ENCODE peak calls at places on chromosome 5, in eight cellular contexts. One of them, this sample, is unnamed.
A peak's percentile ranks its signal among the peaks of the same experiment; 100 is the strongest.

GRCh38 chr5:115986358-115986757 is 24.1 kb downstream of the LVRN start:
- DNase-seq in bronchial epithelial cell: no peak
- DNase-seq in SK-N-SH: no peak
- DNase-seq in pancreas: no peak
- DNase-seq in mesothelial cell of epicardium: no peak
- DNase-seq in endothelial cell: no peak
- DNase-seq in A549: no peak
- DNase-seq in fibroblast of lung: peak; percentile 80
- DNase-seq in this sample: no peak

GRCh38 chr5:113268232-113268631 is 166.6 kb downstream of the TSSK1B start:
- DNase-seq in bronchial epithelial cell: peak; percentile 86
- DNase-seq in SK-N-SH: no peak
- DNase-seq in pancreas: no peak
- DNase-seq in mesothelial cell of epicardium: no peak
- DNase-seq in endothelial cell: no peak
- DNase-seq in A549: no peak
- DNase-seq in fibroblast of lung: no peak
- DNase-seq in this sample: no peak

GRCh38 chr5:72108200-72109050 is 1.1 kb downstream of the MAP1B start:
- DNase-seq in bronchial epithelial cell: peak; percentile 15
- DNase-seq in SK-N-SH: peak; percentile 82
- DNase-seq in pancreas: peak; percentile 71
- DNase-seq in mesothelial cell of epicardium: peak; percentile 74
- DNase-seq in endothelial cell: peak; percentile 78
- DNase-seq in A549: peak; percentile 70
- DNase-seq in fibroblast of lung: peak; percentile 79
- DNase-seq in this sample: peak; percentile 70

GRCh38 chr5:377326-377981 is 55.9 kb downstream of the AHRR start:
- DNase-seq in bronchial epithelial cell: no peak
- DNase-seq in SK-N-SH: no peak
- DNase-seq in pancreas: peak; percentile 38
- DNase-seq in mesothelial cell of epicardium: peak; percentile 25
- DNase-seq in endothelial cell: peak; percentile 1
- DNase-seq in A549: no peak
- DNase-seq in fibroblast of lung: no peak
- DNase-seq in this sample: no peak

GRCh38 chr5:2797160-2797559 is 45.7 kb upstream of the IRX2 start:
- DNase-seq in bronchial epithelial cell: no peak
- DNase-seq in SK-N-SH: no peak
- DNase-seq in pancreas: no peak
- DNase-seq in mesothelial cell of epicardium: no peak
- DNase-seq in endothelial cell: no peak
- DNase-seq in A549: no peak
- DNase-seq in fibroblast of lung: no peak
- DNase-seq in this sample: no peak

GRCh38 chr5:117680421-117680820 is 1105.8 kb upstream of the SEMA6A start:
- DNase-seq in bronchial epithelial cell: no peak
- DNase-seq in SK-N-SH: no peak
- DNase-seq in pancreas: no peak
- DNase-seq in mesothelial cell of epicardium: no peak
- DNase-seq in endothelial cell: no peak
- DNase-seq in A549: no peak
- DNase-seq in fibroblast of lung: no peak
- DNase-seq in this sample: no peak

GRCh38 chr5:107425541-107426031 is 245.2 kb downstream of the EFNA5 start:
- DNase-seq in bronchial epithelial cell: peak; percentile 89
- DNase-seq in SK-N-SH: no peak
- DNase-seq in pancreas: no peak
- DNase-seq in mesothelial cell of epicardium: no peak
- DNase-seq in endothelial cell: no peak
- DNase-seq in A549: peak; percentile 78
- DNase-seq in fibroblast of lung: peak; percentile 80
- DNase-seq in this sample: no peak

GRCh38 chr5:4531756-4532704 is 608.1 kb upstream of the ADAMTS16 start:
- DNase-seq in bronchial epithelial cell: no peak
- DNase-seq in SK-N-SH: no peak
- DNase-seq in pancreas: no peak
- DNase-seq in mesothelial cell of epicardium: no peak
- DNase-seq in endothelial cell: no peak
- DNase-seq in A549: no peak
- DNase-seq in fibroblast of lung: no peak
- DNase-seq in this sample: no peak

GRCh38 chr5:5461012-5461411 is 38.5 kb downstream of the ICE1 start:
- DNase-seq in bronchial epithelial cell: peak; percentile 15
- DNase-seq in SK-N-SH: no peak
- DNase-seq in pancreas: no peak
- DNase-seq in mesothelial cell of epicardium: no peak
- DNase-seq in endothelial cell: no peak
- DNase-seq in A549: no peak
- DNase-seq in fibroblast of lung: no peak
- DNase-seq in this sample: no peak

DNA sequence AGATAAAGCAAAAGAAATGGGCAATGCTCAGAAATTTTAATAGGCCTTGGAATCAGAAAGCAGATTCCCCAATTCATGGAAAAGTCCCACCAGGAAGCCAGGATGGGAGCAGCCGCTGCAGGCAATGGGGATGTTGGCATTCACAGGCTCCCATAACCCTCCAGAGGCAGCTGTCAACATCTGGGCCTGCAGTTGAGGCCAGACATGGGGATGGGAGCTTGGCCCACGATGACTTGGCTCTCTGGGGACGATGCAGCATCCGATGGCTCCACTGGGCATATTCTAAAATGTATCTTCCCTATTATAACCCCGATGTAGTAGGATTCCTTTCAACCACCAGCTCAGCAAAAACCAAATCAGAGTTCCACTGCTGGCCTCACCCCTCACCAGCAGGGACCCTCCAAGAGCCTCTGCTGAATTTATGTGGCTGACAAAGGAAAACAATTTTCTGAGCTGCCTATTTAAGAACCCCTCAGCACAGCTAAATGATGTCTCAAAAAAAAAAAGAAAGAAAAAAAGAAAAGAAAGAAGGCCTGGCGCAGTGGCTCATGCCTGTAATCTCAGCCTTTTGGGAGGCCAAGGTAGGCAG is 7.1 kb downstream of the SPRY4 start:
- DNase-seq in bronchial epithelial cell: no peak
- DNase-seq in SK-N-SH: no peak
- DNase-seq in pancreas: no peak
- DNase-seq in mesothelial cell of epicardium: no peak
- DNase-seq in endothelial cell: no peak
- DNase-seq in A549: no peak
- DNase-seq in fibroblast of lung: peak; percentile 62
- DNase-seq in this sample: no peak
- TF ChIP-seq CTCF in bronchial epithelial cell: no peak
- TF ChIP-seq CTCF in SK-N-SH: peak; percentile 41
- TF ChIP-seq CTCF in pancreas: no peak
- TF ChIP-seq CTCF in mesothelial cell of epicardium: no peak
- TF ChIP-seq CTCF in endothelial cell: no peak
- TF ChIP-seq CTCF in A549: no peak
- TF ChIP-seq CTCF in fibroblast of lung: peak; percentile 59
- TF ChIP-seq CTCF in this sample: peak; percentile 36

GRCh38 chr5:132478498-132478855 is 12.1 kb downstream of the IRF1 start:
- DNase-seq in bronchial epithelial cell: no peak
- DNase-seq in SK-N-SH: no peak
- DNase-seq in pancreas: no peak
- DNase-seq in mesothelial cell of epicardium: no peak
- DNase-seq in endothelial cell: no peak
- DNase-seq in A549: no peak
- DNase-seq in fibroblast of lung: no peak
- DNase-seq in this sample: no peak

GRCh38 chr5:132481243-132482211 is 9.0 kb downstream of the IRF1 start:
- DNase-seq in bronchial epithelial cell: no peak
- DNase-seq in SK-N-SH: no peak
- DNase-seq in pancreas: no peak
- DNase-seq in mesothelial cell of epicardium: no peak
- DNase-seq in endothelial cell: no peak
- DNase-seq in A549: no peak
- DNase-seq in fibroblast of lung: no peak
- DNase-seq in this sample: no peak

GRCh38 chr5:132479073-132479811 is 11.3 kb downstream of the IRF1 start:
- DNase-seq in bronchial epithelial cell: peak; percentile 66
- DNase-seq in SK-N-SH: no peak
- DNase-seq in pancreas: no peak
- DNase-seq in mesothelial cell of epicardium: no peak
- DNase-seq in endothelial cell: no peak
- DNase-seq in A549: no peak
- DNase-seq in fibroblast of lung: no peak
- DNase-seq in this sample: no peak

GRCh38 chr5:132480546-132481242 is 9.9 kb downstream of the IRF1 start:
- DNase-seq in bronchial epithelial cell: no peak
- DNase-seq in SK-N-SH: no peak
- DNase-seq in pancreas: no peak
- DNase-seq in mesothelial cell of epicardium: no peak
- DNase-seq in endothelial cell: no peak
- DNase-seq in A549: no peak
- DNase-seq in fibroblast of lung: no peak
- DNase-seq in this sample: no peak

GRCh38 chr5:132479812-132480441 is 10.6 kb downstream of the IRF1 start:
- DNase-seq in bronchial epithelial cell: no peak
- DNase-seq in SK-N-SH: no peak
- DNase-seq in pancreas: no peak
- DNase-seq in mesothelial cell of epicardium: no peak
- DNase-seq in endothelial cell: no peak
- DNase-seq in A549: no peak
- DNase-seq in fibroblast of lung: no peak
- DNase-seq in this sample: no peak
- TF ChIP-seq CTCF in bronchial epithelial cell: no peak
- TF ChIP-seq CTCF in SK-N-SH: no peak
- TF ChIP-seq CTCF in pancreas: no peak
- TF ChIP-seq CTCF in mesothelial cell of epicardium: no peak
- TF ChIP-seq CTCF in endothelial cell: no peak
- TF ChIP-seq CTCF in A549: no peak
- TF ChIP-seq CTCF in fibroblast of lung: peak; percentile 1
- TF ChIP-seq CTCF in this sample: no peak

GRCh38 chr5:140791111-140791510 is 3.5 kb upstream of the PCDHA2 start:
- DNase-seq in bronchial epithelial cell: no peak
- DNase-seq in SK-N-SH: no peak
- DNase-seq in pancreas: no peak
- DNase-seq in mesothelial cell of epicardium: no peak
- DNase-seq in endothelial cell: no peak
- DNase-seq in A549: no peak
- DNase-seq in fibroblast of lung: no peak
- DNase-seq in this sample: no peak

GRCh38 chr5:140795259-140795641 is 598 bp downstream of the PCDHA2 start:
- DNase-seq in bronchial epithelial cell: no peak
- DNase-seq in SK-N-SH: no peak
- DNase-seq in pancreas: no peak
- DNase-seq in mesothelial cell of epicardium: no peak
- DNase-seq in endothelial cell: peak; percentile 35
- DNase-seq in A549: peak; percentile 41
- DNase-seq in fibroblast of lung: no peak
- DNase-seq in this sample: no peak

GRCh38 chr5:140796718-140797095 is 2.1 kb downstream of the PCDHA2 start:
- DNase-seq in bronchial epithelial cell: no peak
- DNase-seq in SK-N-SH: no peak
- DNase-seq in pancreas: peak; percentile 40
- DNase-seq in mesothelial cell of epicardium: no peak
- DNase-seq in endothelial cell: no peak
- DNase-seq in A549: no peak
- DNase-seq in fibroblast of lung: no peak
- DNase-seq in this sample: no peak

GRCh38 chr5:140794594-140795258 is at the start of gene PCDHA2:
- DNase-seq in bronchial epithelial cell: no peak
- DNase-seq in SK-N-SH: no peak
- DNase-seq in pancreas: no peak
- DNase-seq in mesothelial cell of epicardium: no peak
- DNase-seq in endothelial cell: no peak
- DNase-seq in A549: peak; percentile 32
- DNase-seq in fibroblast of lung: peak; percentile 5
- DNase-seq in this sample: no peak
- TF ChIP-seq CTCF in bronchial epithelial cell: no peak
- TF ChIP-seq CTCF in SK-N-SH: no peak
- TF ChIP-seq CTCF in pancreas: no peak
- TF ChIP-seq CTCF in mesothelial cell of epicardium: no peak
- TF ChIP-seq CTCF in endothelial cell: no peak
- TF ChIP-seq CTCF in A549: no peak
- TF ChIP-seq CTCF in fibroblast of lung: no peak
- TF ChIP-seq CTCF in this sample: peak; percentile 67

GRCh38 chr5:176597417-176598389 is 12.3 kb downstream of the GPRIN1 start:
- DNase-seq in bronchial epithelial cell: no peak
- DNase-seq in SK-N-SH: no peak
- DNase-seq in pancreas: peak; percentile 66
- DNase-seq in mesothelial cell of epicardium: no peak
- DNase-seq in endothelial cell: no peak
- DNase-seq in A549: no peak
- DNase-seq in fibroblast of lung: no peak
- DNase-seq in this sample: no peak
- TF ChIP-seq CTCF in bronchial epithelial cell: no peak
- TF ChIP-seq CTCF in SK-N-SH: no peak
- TF ChIP-seq CTCF in pancreas: no peak
- TF ChIP-seq CTCF in mesothelial cell of epicardium: no peak
- TF ChIP-seq CTCF in endothelial cell: no peak
- TF ChIP-seq CTCF in A549: no peak
- TF ChIP-seq CTCF in fibroblast of lung: no peak
- TF ChIP-seq CTCF in this sample: no peak

GRCh38 chr5:174411513-174411819 is 312.9 kb upstream of the MSX2 start:
- DNase-seq in bronchial epithelial cell: no peak
- DNase-seq in SK-N-SH: no peak
- DNase-seq in pancreas: no peak
- DNase-seq in mesothelial cell of epicardium: no peak
- DNase-seq in endothelial cell: no peak
- DNase-seq in A549: no peak
- DNase-seq in fibroblast of lung: no peak
- DNase-seq in this sample: no peak

GRCh38 chr5:174409971-174410370 is 314.4 kb upstream of the MSX2 start:
- DNase-seq in bronchial epithelial cell: no peak
- DNase-seq in SK-N-SH: no peak
- DNase-seq in pancreas: no peak
- DNase-seq in mesothelial cell of epicardium: no peak
- DNase-seq in endothelial cell: no peak
- DNase-seq in A549: no peak
- DNase-seq in fibroblast of lung: no peak
- DNase-seq in this sample: no peak

GRCh38 chr5:174412374-174412773 is 312.0 kb upstream of the MSX2 start:
- DNase-seq in bronchial epithelial cell: no peak
- DNase-seq in SK-N-SH: no peak
- DNase-seq in pancreas: no peak
- DNase-seq in mesothelial cell of epicardium: no peak
- DNase-seq in endothelial cell: no peak
- DNase-seq in A549: no peak
- DNase-seq in fibroblast of lung: no peak
- DNase-seq in this sample: no peak

GRCh38 chr5:174410716-174411512 is 313.5 kb upstream of the MSX2 start:
- DNase-seq in bronchial epithelial cell: no peak
- DNase-seq in SK-N-SH: peak; percentile 61
- DNase-seq in pancreas: no peak
- DNase-seq in mesothelial cell of epicardium: no peak
- DNase-seq in endothelial cell: no peak
- DNase-seq in A549: peak; percentile 16
- DNase-seq in fibroblast of lung: no peak
- DNase-seq in this sample: no peak

DNA sequence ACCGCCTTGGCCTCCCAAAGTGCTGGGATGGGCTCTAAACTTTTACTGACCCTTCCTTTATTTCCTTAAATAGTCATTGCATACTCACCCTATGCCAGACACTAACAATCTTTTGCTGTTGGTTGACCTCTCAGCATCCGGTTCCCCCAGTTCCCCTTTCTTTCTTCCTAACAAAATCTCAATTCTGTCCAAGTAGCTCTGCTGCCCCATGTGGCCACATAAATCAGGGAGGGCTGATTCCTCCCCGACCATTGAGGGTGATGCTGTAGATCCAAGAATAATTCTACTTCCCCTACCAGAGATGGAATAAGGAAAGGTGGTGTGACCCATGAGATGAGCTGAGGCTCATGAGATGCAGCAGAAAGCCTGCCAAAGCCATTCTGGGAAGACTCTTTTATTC is 315.3 kb upstream of the MSX2 start:
- DNase-seq in bronchial epithelial cell: no peak
- DNase-seq in SK-N-SH: no peak
- DNase-seq in pancreas: no peak
- DNase-seq in mesothelial cell of epicardium: no peak
- DNase-seq in endothelial cell: no peak
- DNase-seq in A549: no peak
- DNase-seq in fibroblast of lung: no peak
- DNase-seq in this sample: no peak
- TF ChIP-seq CTCF in bronchial epithelial cell: no peak
- TF ChIP-seq CTCF in SK-N-SH: peak; percentile 45
- TF ChIP-seq CTCF in pancreas: no peak
- TF ChIP-seq CTCF in mesothelial cell of epicardium: no peak
- TF ChIP-seq CTCF in endothelial cell: no peak
- TF ChIP-seq CTCF in A549: peak; percentile 5
- TF ChIP-seq CTCF in fibroblast of lung: peak; percentile 22
- TF ChIP-seq CTCF in this sample: peak; percentile 32